ENCODE peak calls at places on chromosomes 11 and 22, in ten cellular contexts. U is GM12891, A is A549, S is tibial nerve, B is adrenal gland, W is breast epithelium, T is heart left ventricle, I is right lobe of liver, O is body of pancreas, K is H54. F is an unnamed sample.

GRCh38 chr22:23847991-23848864 is 9.4 kb upstream of the DERL3 start:
- DNase-seq in U (no peak), K (no peak), T (no peak), A (no peak), W (no peak), S (no peak), B (no peak), O (no peak), I (no peak), F (no peak)

GRCh38 chr11:122202951-122203456 is 87.0 kb upstream of the BLID start:
- DNase-seq in A (peak; percentile 72), T (peak; percentile 63), I (peak; percentile 66), O (peak; percentile 62), B (peak; percentile 66), U (peak; percentile 43), W (peak; percentile 63), K (peak; percentile 32), S (peak; percentile 77), F (peak; percentile 19)

GRCh38 chr11:64070301-64070656 is 34.5 kb downstream of the FLRT1 start:
- DNase-seq in U (no peak), A (no peak), K (no peak), W (no peak), O (no peak), T (no peak), I (no peak), S (no peak), B (no peak), F (no peak)

GRCh38 chr22:20577549-20577975 is 70.2 kb downstream of the MED15 start:
- DNase-seq in T (no peak), K (no peak), I (no peak), S (peak; percentile 28), A (no peak), W (no peak), O (no peak), B (no peak), U (no peak), F (peak; percentile 58)

GRCh38 chr11:124678416-124678815 is 4.7 kb downstream of the SPA17 start:
- DNase-seq in B (no peak), K (no peak), W (no peak), A (no peak), T (no peak), S (no peak), O (no peak), U (no peak), I (no peak), F (no peak)

GRCh38 chr11:16015736-16016135 is 340.6 kb downstream of the SOX6 start:
- DNase-seq in A (no peak), W (no peak), K (no peak), B (no peak), O (no peak), I (no peak), S (no peak), T (no peak), U (no peak), F (no peak)

GRCh38 chr11:132864811-132865576 is 667.3 kb downstream of the OPCML start:
- DNase-seq in I (no peak), T (no peak), A (no peak), O (no peak), K (no peak), B (no peak), S (no peak), W (no peak), U (no peak), F (no peak)

GRCh38 chr11:123103326-123103980 is 41.5 kb upstream of the HSPA8 start:
- DNase-seq in U (peak; percentile 30), K (no peak), W (peak; percentile 51), S (peak; percentile 59), B (peak; percentile 65), I (no peak), T (peak; percentile 70), A (peak; percentile 26), O (peak; percentile 18), F (peak; percentile 9)

GRCh38 chr11:70314730-70315129 is 44.2 kb downstream of the PPFIA1 start:
- DNase-seq in T (no peak), S (no peak), B (no peak), K (no peak), U (no peak), I (no peak), O (no peak), W (no peak), A (no peak), F (peak; percentile 37)

GRCh38 chr11:84817998-84818397 is 809.1 kb downstream of the DLG2 start:
- DNase-seq in T (no peak), O (no peak), B (no peak), W (no peak), K (peak; percentile 2), I (no peak), S (no peak), U (no peak), A (no peak), F (no peak)

GRCh38 chr11:38274031-38274430 is 1676.0 kb upstream of the RAG2 start:
- DNase-seq in I (no peak), S (no peak), A (no peak), B (no peak), W (no peak), K (no peak), T (no peak), U (no peak), O (no peak), F (no peak)

GRCh38 chr11:106021181-106021966 is 666 bp downstream of the MSANTD4 start:
- DNase-seq in A (no peak), U (no peak), B (no peak), O (no peak), T (no peak), W (no peak), I (no peak), S (no peak), K (no peak), F (peak; percentile 8)

GRCh38 chr11:132994038-132994502 is 538.2 kb downstream of the OPCML start:
- DNase-seq in S (no peak), A (no peak), I (no peak), O (no peak), U (no peak), B (no peak), W (no peak), K (no peak), T (no peak), F (no peak)

GRCh38 chr22:27879923-27880322 is 39.1 kb downstream of the PITPNB start:
- DNase-seq in I (no peak), W (no peak), U (no peak), A (peak; percentile 47), K (peak; percentile 15), O (no peak), B (peak; percentile 37), S (no peak), T (no peak), F (peak; percentile 53)

GRCh38 chr11:74112877-74113276 is 57.9 kb downstream of the C2CD3 start:
- DNase-seq in A (no peak), S (no peak), K (no peak), W (no peak), U (no peak), B (no peak), O (no peak), T (no peak), I (no peak), F (no peak)

GRCh38 chr11:22699388-22699787 is 33.0 kb downstream of the GAS2 start:
- DNase-seq in O (no peak), W (no peak), B (no peak), T (no peak), S (no peak), U (no peak), A (no peak), K (no peak), I (no peak), F (no peak)

GRCh38 chr22:38257170-38257569 is 15.6 kb downstream of the TMEM184B start:
- DNase-seq in I (no peak), B (peak; percentile 62), K (no peak), U (no peak), W (no peak), T (no peak), A (no peak), O (no peak), S (no peak), F (no peak)

GRCh38 chr11:34427171-34427805 is 11.4 kb upstream of the CAT start:
- DNase-seq in B (no peak), W (no peak), S (no peak), K (peak; percentile 49), O (no peak), U (no peak), T (no peak), A (peak; percentile 62), I (no peak), F (peak; percentile 86)

GRCh38 chr22:39524089-39524752 is 3.9 kb downstream of the ATF4 start:
- DNase-seq in T (no peak), S (no peak), K (no peak), U (no peak), A (no peak), B (no peak), W (no peak), O (no peak), I (no peak), F (no peak)

GRCh38 chr22:28479912-28480311 is 199.7 kb downstream of the TTC28 start:
- DNase-seq in A (no peak), T (no peak), B (no peak), W (no peak), U (no peak), O (no peak), K (no peak), S (no peak), I (no peak), F (peak; percentile 7)

GRCh38 chr11:23688835-23689234 is 808.0 kb upstream of the LUZP2 start:
- DNase-seq in W (no peak), B (no peak), O (no peak), A (no peak), T (no peak), S (no peak), K (no peak), U (no peak), I (no peak), F (no peak)

GRCh38 chr11:43686207-43686606 is 5.7 kb downstream of the HSD17B12 start:
- DNase-seq in B (no peak), O (no peak), W (no peak), U (no peak), I (no peak), A (no peak), K (no peak), T (no peak), S (no peak), F (no peak)
- TF ChIP-seq POLR2A in B (no peak), O (no peak), W (no peak), U (no peak), I (no peak), A (no peak), K (no peak), T (no peak), S (no peak), F (no peak)

GRCh38 chr11:65637794-65638317 is at the start of gene SIPA1:
- DNase-seq in T (peak; percentile 86), K (peak; percentile 97), A (peak; percentile 58), B (peak; percentile 87), I (peak; percentile 87), O (peak; percentile 77), W (no peak), U (peak; percentile 90), S (no peak), F (peak; percentile 85)
- TF ChIP-seq POLR2A in T (no peak), K (peak; percentile 61), A (peak; percentile 42), B (peak; percentile 21), I (peak; percentile 79), O (peak; percentile 65), W (no peak), U (peak; percentile 47), S (peak; percentile 63), F (peak; percentile 76)

GRCh38 chr11:7673724-7674434 is 579 bp upstream of the CYB5R2 start:
- DNase-seq in W (no peak), B (no peak), U (no peak), O (no peak), A (no peak), K (no peak), I (no peak), S (peak; percentile 22), T (no peak), F (no peak)
- TF ChIP-seq POLR2A in W (no peak), B (no peak), U (no peak), O (no peak), A (no peak), K (no peak), I (no peak), S (no peak), T (no peak), F (no peak)

GRCh38 chr11:9003573-9004309 is at the start of gene NRIP3:
- DNase-seq in A (peak; percentile 43), W (peak; percentile 55), S (peak; percentile 54), K (no peak), U (peak; percentile 65), T (peak; percentile 74), B (peak; percentile 84), I (peak; percentile 67), O (peak; percentile 66), F (peak; percentile 90)
- TF ChIP-seq POLR2A in A (peak; percentile 6), W (no peak), S (peak; percentile 3), K (peak; percentile 81), U (no peak), T (no peak), B (peak; percentile 93), I (no peak), O (peak; percentile 25), F (peak; percentile 56)